ENCODE peak calls at places on chromosomes 11 and 22, in ten cellular contexts. One of them, this sample, is unnamed.

GRCh38 chr11:64869571-64870175 is 8.7 kb downstream of the EHD1 start:
- DNase-seq in left colon: peak; percentile 38
- DNase-seq in nucleus accumbens: no peak
- DNase-seq in sciatic nerve: no peak
- DNase-seq in OCI-M1: no peak
- DNase-seq in dermis blood vessel endothelial cell: peak; percentile 54
- DNase-seq in activated T-cell treated with anti-CD3 and anti-CD28 coated beads, Interleukin-2, amount 50 U/mL, for 72 hours: no peak
- DNase-seq in RWPE2: no peak
- DNase-seq in NCI-H187: no peak
- DNase-seq in activated effector memory CD4-positive, alpha-beta T cell treated with anti-CD3 and anti-CD28 coated beads, Interleukin-2, amount 50 U/mL, for 16 hours: peak; percentile 77
- DNase-seq in this sample: no peak

GRCh38 chr11:120221115-120221752 is 10.4 kb downstream of the OAF start:
- DNase-seq in NCI-H187: no peak
- DNase-seq in activated T-cell treated with anti-CD3 and anti-CD28 coated beads, Interleukin-2, amount 50 U/mL, for 72 hours: no peak
- DNase-seq in OCI-M1: no peak
- DNase-seq in nucleus accumbens: no peak
- DNase-seq in left colon: peak; percentile 64
- DNase-seq in activated effector memory CD4-positive, alpha-beta T cell treated with anti-CD3 and anti-CD28 coated beads, Interleukin-2, amount 50 U/mL, for 16 hours: no peak
- DNase-seq in RWPE2: no peak
- DNase-seq in sciatic nerve: no peak
- DNase-seq in dermis blood vessel endothelial cell: no peak
- DNase-seq in this sample: no peak

GRCh38 chr11:81444306-81444705 is 1289.4 kb downstream of the FAM181B start:
- DNase-seq in activated effector memory CD4-positive, alpha-beta T cell treated with anti-CD3 and anti-CD28 coated beads, Interleukin-2, amount 50 U/mL, for 16 hours: no peak
- DNase-seq in sciatic nerve: no peak
- DNase-seq in OCI-M1: no peak
- DNase-seq in nucleus accumbens: no peak
- DNase-seq in activated T-cell treated with anti-CD3 and anti-CD28 coated beads, Interleukin-2, amount 50 U/mL, for 72 hours: no peak
- DNase-seq in dermis blood vessel endothelial cell: no peak
- DNase-seq in NCI-H187: no peak
- DNase-seq in RWPE2: no peak
- DNase-seq in left colon: no peak
- DNase-seq in this sample: peak; percentile 4

GRCh38 chr11:861105-861479 is 18.4 kb downstream of the TSPAN4 start:
- DNase-seq in sciatic nerve: no peak
- DNase-seq in activated effector memory CD4-positive, alpha-beta T cell treated with anti-CD3 and anti-CD28 coated beads, Interleukin-2, amount 50 U/mL, for 16 hours: no peak
- DNase-seq in RWPE2: no peak
- DNase-seq in NCI-H187: no peak
- DNase-seq in nucleus accumbens: no peak
- DNase-seq in dermis blood vessel endothelial cell: no peak
- DNase-seq in activated T-cell treated with anti-CD3 and anti-CD28 coated beads, Interleukin-2, amount 50 U/mL, for 72 hours: no peak
- DNase-seq in OCI-M1: no peak
- DNase-seq in left colon: no peak
- DNase-seq in this sample: no peak

GRCh38 chr22:50233223-50233622 is 11.6 kb downstream of the TUBGCP6 start:
- DNase-seq in RWPE2: no peak
- DNase-seq in activated effector memory CD4-positive, alpha-beta T cell treated with anti-CD3 and anti-CD28 coated beads, Interleukin-2, amount 50 U/mL, for 16 hours: no peak
- DNase-seq in nucleus accumbens: no peak
- DNase-seq in NCI-H187: no peak
- DNase-seq in left colon: no peak
- DNase-seq in dermis blood vessel endothelial cell: no peak
- DNase-seq in activated T-cell treated with anti-CD3 and anti-CD28 coated beads, Interleukin-2, amount 50 U/mL, for 72 hours: no peak
- DNase-seq in OCI-M1: no peak
- DNase-seq in sciatic nerve: no peak
- DNase-seq in this sample: no peak

GRCh38 chr22:19565921-19566598 is 41.9 kb upstream of the CLDN5 start:
- DNase-seq in activated effector memory CD4-positive, alpha-beta T cell treated with anti-CD3 and anti-CD28 coated beads, Interleukin-2, amount 50 U/mL, for 16 hours: no peak
- DNase-seq in OCI-M1: no peak
- DNase-seq in nucleus accumbens: no peak
- DNase-seq in activated T-cell treated with anti-CD3 and anti-CD28 coated beads, Interleukin-2, amount 50 U/mL, for 72 hours: no peak
- DNase-seq in dermis blood vessel endothelial cell: peak; percentile 96
- DNase-seq in sciatic nerve: no peak
- DNase-seq in left colon: no peak
- DNase-seq in NCI-H187: no peak
- DNase-seq in RWPE2: no peak
- DNase-seq in this sample: no peak

GRCh38 chr11:69461272-69461962 is 20.0 kb upstream of the LINC01488 start:
- DNase-seq in nucleus accumbens: no peak
- DNase-seq in sciatic nerve: no peak
- DNase-seq in RWPE2: no peak
- DNase-seq in activated T-cell treated with anti-CD3 and anti-CD28 coated beads, Interleukin-2, amount 50 U/mL, for 72 hours: no peak
- DNase-seq in left colon: no peak
- DNase-seq in OCI-M1: no peak
- DNase-seq in activated effector memory CD4-positive, alpha-beta T cell treated with anti-CD3 and anti-CD28 coated beads, Interleukin-2, amount 50 U/mL, for 16 hours: no peak
- DNase-seq in dermis blood vessel endothelial cell: no peak
- DNase-seq in NCI-H187: no peak
- DNase-seq in this sample: no peak

GRCh38 chr11:115452245-115452644 is 52.0 kb downstream of the CADM1 start:
- DNase-seq in dermis blood vessel endothelial cell: no peak
- DNase-seq in activated T-cell treated with anti-CD3 and anti-CD28 coated beads, Interleukin-2, amount 50 U/mL, for 72 hours: no peak
- DNase-seq in sciatic nerve: no peak
- DNase-seq in OCI-M1: no peak
- DNase-seq in activated effector memory CD4-positive, alpha-beta T cell treated with anti-CD3 and anti-CD28 coated beads, Interleukin-2, amount 50 U/mL, for 16 hours: no peak
- DNase-seq in NCI-H187: no peak
- DNase-seq in nucleus accumbens: no peak
- DNase-seq in left colon: no peak
- DNase-seq in RWPE2: no peak
- DNase-seq in this sample: no peak

GRCh38 chr11:11978792-11979486 is 29.5 kb downstream of the DKK3 start:
- DNase-seq in activated T-cell treated with anti-CD3 and anti-CD28 coated beads, Interleukin-2, amount 50 U/mL, for 72 hours: no peak
- DNase-seq in activated effector memory CD4-positive, alpha-beta T cell treated with anti-CD3 and anti-CD28 coated beads, Interleukin-2, amount 50 U/mL, for 16 hours: no peak
- DNase-seq in NCI-H187: no peak
- DNase-seq in RWPE2: no peak
- DNase-seq in left colon: no peak
- DNase-seq in dermis blood vessel endothelial cell: peak; percentile 93
- DNase-seq in OCI-M1: no peak
- DNase-seq in nucleus accumbens: no peak
- DNase-seq in sciatic nerve: no peak
- DNase-seq in this sample: no peak

GRCh38 chr22:32836286-32836859 is 34.9 kb downstream of the TIMP3 start:
- DNase-seq in dermis blood vessel endothelial cell: peak; percentile 45
- DNase-seq in activated effector memory CD4-positive, alpha-beta T cell treated with anti-CD3 and anti-CD28 coated beads, Interleukin-2, amount 50 U/mL, for 16 hours: no peak
- DNase-seq in OCI-M1: peak; percentile 55
- DNase-seq in left colon: no peak
- DNase-seq in NCI-H187: no peak
- DNase-seq in nucleus accumbens: no peak
- DNase-seq in RWPE2: no peak
- DNase-seq in activated T-cell treated with anti-CD3 and anti-CD28 coated beads, Interleukin-2, amount 50 U/mL, for 72 hours: no peak
- DNase-seq in sciatic nerve: no peak
- DNase-seq in this sample: no peak

GRCh38 chr11:113447621-113448310 is 27.4 kb downstream of the DRD2 start:
- DNase-seq in left colon: no peak
- DNase-seq in NCI-H187: no peak
- DNase-seq in dermis blood vessel endothelial cell: peak; percentile 1
- DNase-seq in activated effector memory CD4-positive, alpha-beta T cell treated with anti-CD3 and anti-CD28 coated beads, Interleukin-2, amount 50 U/mL, for 16 hours: no peak
- DNase-seq in sciatic nerve: no peak
- DNase-seq in nucleus accumbens: no peak
- DNase-seq in RWPE2: no peak
- DNase-seq in activated T-cell treated with anti-CD3 and anti-CD28 coated beads, Interleukin-2, amount 50 U/mL, for 72 hours: no peak
- DNase-seq in OCI-M1: peak; percentile 53
- DNase-seq in this sample: no peak

GRCh38 chr22:27311666-27312566 is 489.6 kb downstream of the MN1 start:
- DNase-seq in nucleus accumbens: no peak
- DNase-seq in RWPE2: no peak
- DNase-seq in NCI-H187: no peak
- DNase-seq in activated effector memory CD4-positive, alpha-beta T cell treated with anti-CD3 and anti-CD28 coated beads, Interleukin-2, amount 50 U/mL, for 16 hours: no peak
- DNase-seq in activated T-cell treated with anti-CD3 and anti-CD28 coated beads, Interleukin-2, amount 50 U/mL, for 72 hours: no peak
- DNase-seq in left colon: no peak
- DNase-seq in dermis blood vessel endothelial cell: no peak
- DNase-seq in sciatic nerve: no peak
- DNase-seq in OCI-M1: no peak
- DNase-seq in this sample: no peak

GRCh38 chr11:102306048-102306575 is 11.2 kb upstream of the BIRC3 start:
- DNase-seq in OCI-M1: no peak
- DNase-seq in left colon: peak; percentile 65
- DNase-seq in activated T-cell treated with anti-CD3 and anti-CD28 coated beads, Interleukin-2, amount 50 U/mL, for 72 hours: no peak
- DNase-seq in RWPE2: peak; percentile 97
- DNase-seq in sciatic nerve: no peak
- DNase-seq in nucleus accumbens: no peak
- DNase-seq in NCI-H187: no peak
- DNase-seq in dermis blood vessel endothelial cell: no peak
- DNase-seq in activated effector memory CD4-positive, alpha-beta T cell treated with anti-CD3 and anti-CD28 coated beads, Interleukin-2, amount 50 U/mL, for 16 hours: no peak
- DNase-seq in this sample: no peak